ENCODE peak calls at places on chromosome X, in five cellular contexts. C is breast epithelium, D is HCT116, Y is left lung, V is right lobe of liver. K is an unnamed sample.
A peak's percentile ranks its signal among the peaks of the same experiment; 100 is the strongest.

GRCh38 chrX:71978164-71978563 is 67.5 kb downstream of the NHSL2 start:
- DNase-seq in D (no peak), C (no peak), V (no peak), Y (no peak), K (no peak)

GRCh38 chrX:8084023-8084422 is 87.0 kb downstream of the VCX2 start:
- DNase-seq in Y (no peak), V (no peak), C (no peak), D (no peak), K (peak; percentile 6)

GRCh38 chrX:12974217-12974796 is 603 bp upstream of the TMSB4X start:
- DNase-seq in Y (peak; percentile 89), D (no peak), V (peak; percentile 66), C (peak; percentile 32), K (no peak)

GRCh38 chrX:154351183-154352011 is 23.0 kb downstream of the FLNA start:
- DNase-seq in C (no peak), Y (peak; percentile 50), D (no peak), V (peak; percentile 53), K (no peak)

GRCh38 chrX:74835566-74835965 is 89.7 kb downstream of the NEXMIF start:
- DNase-seq in V (no peak), C (no peak), D (no peak), Y (no peak), K (no peak)

GRCh38 chrX:145729635-145730034 is 88.0 kb upstream of the SLITRK2 start:
- DNase-seq in Y (no peak), D (no peak), V (no peak), C (no peak), K (no peak)

GRCh38 chrX:10988653-10989052 is 122.5 kb upstream of the HCCS start:
- DNase-seq in Y (no peak), D (no peak), C (no peak), V (no peak), K (no peak)

GRCh38 chrX:19840899-19841648 is 46.3 kb downstream of the SH3KBP1 start:
- DNase-seq in V (no peak), Y (no peak), D (no peak), C (no peak), K (no peak)

GRCh38 chrX:132271330-132271729 is 52.1 kb upstream of the RAP2C start:
- DNase-seq in Y (no peak), C (no peak), V (no peak), D (no peak), K (no peak)

GRCh38 chrX:45775462-45775861 is 574.8 kb upstream of the DIPK2B start:
- DNase-seq in Y (no peak), V (no peak), C (peak; percentile 56), D (no peak), K (no peak)

GRCh38 chrX:38798956-38799355 is 2.3 kb upstream of the MID1IP1 start:
- DNase-seq in Y (no peak), C (no peak), V (no peak), D (no peak), K (no peak)

DNA sequence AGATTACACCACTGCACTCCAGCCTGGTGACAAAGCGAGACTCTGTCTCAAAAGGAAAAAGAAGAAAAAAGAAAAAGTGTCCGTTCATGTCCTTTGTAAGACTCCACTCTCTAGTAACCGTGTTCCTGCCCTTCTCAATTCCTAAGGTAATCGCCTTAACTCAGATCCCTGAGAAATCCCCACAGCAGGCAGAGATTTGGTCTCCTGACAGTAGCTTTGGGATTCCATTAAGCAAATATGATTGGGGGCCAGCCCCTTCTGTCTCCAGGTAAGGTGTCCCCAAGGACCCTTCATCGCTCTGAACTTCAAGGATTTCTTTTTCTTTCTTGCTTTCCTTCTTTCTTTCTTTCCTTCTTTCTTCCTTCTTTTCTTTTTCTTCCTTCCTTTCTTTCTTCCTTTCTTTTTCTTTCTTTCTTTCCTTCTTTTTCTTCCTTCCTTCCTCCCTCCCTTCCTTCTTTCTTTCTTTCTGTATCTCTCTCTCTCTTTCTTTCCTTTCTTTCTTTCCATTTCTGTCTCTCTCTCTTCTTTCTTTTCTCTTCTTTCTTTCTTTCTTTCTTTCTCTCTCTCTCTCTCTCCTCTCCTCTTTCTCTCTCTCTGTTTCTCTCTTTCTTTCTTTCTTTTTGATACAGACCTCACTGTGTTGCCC is 2.1 kb upstream of the ASMT start:
- DNase-seq in C (no peak), Y (no peak), V (no peak), D (no peak), K (no peak)
- TF ChIP-seq CTCF in C (no peak), Y (no peak), V (no peak), D (no peak), K (no peak)

DNA sequence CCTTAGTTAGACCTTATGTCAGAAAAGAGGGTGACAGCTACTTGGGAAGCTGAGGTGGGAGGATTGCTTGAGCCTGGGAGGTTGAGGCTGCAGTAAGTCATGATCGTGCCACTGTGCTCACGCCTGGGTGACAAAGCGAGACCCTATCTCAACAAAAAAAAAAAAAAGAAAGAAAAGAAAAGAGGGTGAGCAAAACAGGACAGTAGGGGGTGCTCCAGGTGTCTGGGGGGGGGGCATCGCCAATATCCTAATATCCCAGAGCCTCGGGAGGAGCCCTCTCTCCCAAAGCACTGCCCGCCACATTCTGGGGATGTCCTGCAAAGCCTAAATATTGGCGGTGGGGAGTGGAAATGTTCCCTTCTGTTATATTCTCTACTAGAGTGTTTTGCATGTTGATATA is 120.9 kb upstream of the TBL1X start:
- DNase-seq in C (no peak), D (no peak), Y (no peak), V (no peak), K (no peak)
- H3K27ac ChIP-seq in C (no peak overlapping the region), D (no peak overlapping the region), Y (no peak overlapping the region), V (no peak overlapping the region), K (no peak overlapping the region)

GRCh38 chrX:106341823-106342222 is 173.7 kb downstream of the PWWP3B start:
- DNase-seq in D (peak; percentile 13), V (no peak), C (no peak), Y (no peak), K (no peak)
- H3K4me3 ChIP-seq in D (no peak overlapping the region), V (no peak overlapping the region), C (no peak overlapping the region), Y (no peak overlapping the region), K (no peak overlapping the region)

GRCh38 chrX:15127010-15127409 is 142.9 kb downstream of the ASB9 start:
- DNase-seq in V (no peak), D (no peak), Y (no peak), C (no peak), K (no peak)
- TF ChIP-seq CTCF in V (no peak), D (no peak), Y (no peak), C (no peak), K (peak; percentile 17)

DNA sequence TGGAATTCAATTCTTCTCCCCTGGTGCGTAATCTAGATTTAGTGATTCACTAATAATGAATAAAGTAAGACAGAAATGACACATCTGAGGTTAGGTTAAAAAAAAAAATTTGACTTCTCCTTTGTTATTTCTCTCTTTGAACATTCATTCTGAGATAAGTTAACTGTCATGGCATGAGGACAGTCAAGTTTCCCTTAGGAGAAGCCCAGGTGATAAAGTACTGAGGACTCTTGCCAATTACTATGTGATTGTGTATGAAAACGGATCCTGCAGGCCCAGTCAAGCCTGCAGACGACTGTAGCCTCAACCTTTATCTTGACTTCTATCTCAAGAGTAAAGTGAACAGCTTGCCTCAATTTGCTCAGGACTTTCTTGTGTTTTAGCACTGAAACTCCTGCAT is 293.2 kb downstream of the PRR32 start:
- DNase-seq in V (no peak), Y (no peak), C (no peak), D (no peak), K (no peak)
- H3K27ac ChIP-seq in V (no peak overlapping the region), Y (no peak overlapping the region), C (no peak overlapping the region), D (no peak overlapping the region), K (no peak overlapping the region)

K was measured in AG04450.